ENCODE peak calls at places on chromosomes 11 and 22, in four cellular contexts. One of them, this sample, is unnamed.

GRCh38 chr11:11691296-11692141 is 69.7 kb upstream of the GALNT18 start:
- DNase-seq in bronchial epithelial cell: no peak
- DNase-seq in GM18507: no peak
- DNase-seq in T47D: no peak
- DNase-seq in this sample: no peak

GRCh38 chr11:121138259-121138658 is 37.2 kb downstream of the TECTA start:
- DNase-seq in bronchial epithelial cell: no peak
- DNase-seq in GM18507: no peak
- DNase-seq in T47D: no peak
- DNase-seq in this sample: no peak

GRCh38 chr11:103877221-103877620 is 159.2 kb upstream of the DDI1 start:
- DNase-seq in bronchial epithelial cell: no peak
- DNase-seq in GM18507: no peak
- DNase-seq in T47D: no peak
- DNase-seq in this sample: no peak

GRCh38 chr11:125346565-125347260 is 149.4 kb downstream of the FEZ1 start:
- DNase-seq in bronchial epithelial cell: no peak
- DNase-seq in GM18507: no peak
- DNase-seq in T47D: no peak
- DNase-seq in this sample: no peak

GRCh38 chr11:46119352-46120216 is 1.7 kb downstream of the PHF21A start:
- DNase-seq in bronchial epithelial cell: peak
- DNase-seq in GM18507: no peak
- DNase-seq in T47D: peak
- DNase-seq in this sample: no peak

GRCh38 chr11:11916981-11917399 is 75.2 kb downstream of the USP47 start:
- DNase-seq in bronchial epithelial cell: peak
- DNase-seq in GM18507: no peak
- DNase-seq in T47D: no peak
- DNase-seq in this sample: no peak

GRCh38 chr11:16860632-16861031 is 122.2 kb downstream of the C11orf58 start:
- DNase-seq in bronchial epithelial cell: no peak
- DNase-seq in GM18507: no peak
- DNase-seq in T47D: peak
- DNase-seq in this sample: no peak

GRCh38 chr22:47432683-47433082 is 670.2 kb downstream of the TBC1D22A start:
- DNase-seq in bronchial epithelial cell: no peak
- DNase-seq in GM18507: no peak
- DNase-seq in T47D: no peak
- DNase-seq in this sample: no peak

GRCh38 chr22:49433717-49434611 is 393.7 kb downstream of the BRD1 start:
- DNase-seq in bronchial epithelial cell: no peak
- DNase-seq in GM18507: no peak
- DNase-seq in T47D: peak
- DNase-seq in this sample: no peak

GRCh38 chr11:87036756-87037449 is 831 bp upstream of the TMEM135 start:
- DNase-seq in bronchial epithelial cell: peak
- DNase-seq in GM18507: no peak
- DNase-seq in T47D: peak
- DNase-seq in this sample: no peak

GRCh38 chr11:10377182-10377581 is 72.3 kb downstream of the ADM start:
- DNase-seq in bronchial epithelial cell: no peak
- DNase-seq in GM18507: no peak
- DNase-seq in T47D: no peak
- DNase-seq in this sample: no peak

GRCh38 chr11:83191491-83191890 is 2.0 kb upstream of the ANKRD42 start:
- DNase-seq in bronchial epithelial cell: no peak
- DNase-seq in GM18507: no peak
- DNase-seq in T47D: no peak
- DNase-seq in this sample: no peak

GRCh38 chr11:47143322-47143721 is 33.4 kb downstream of the ARFGAP2 start:
- DNase-seq in bronchial epithelial cell: peak
- DNase-seq in GM18507: no peak
- DNase-seq in T47D: peak
- DNase-seq in this sample: no peak

GRCh38 chr11:8403310-8403709 is 139.6 kb upstream of the LMO1 start:
- DNase-seq in bronchial epithelial cell: peak
- DNase-seq in GM18507: no peak
- DNase-seq in T47D: peak
- DNase-seq in this sample: no peak

GRCh38 chr11:73854680-73855079 is 22.0 kb downstream of the COA4 start:
- DNase-seq in bronchial epithelial cell: peak
- DNase-seq in GM18507: no peak
- DNase-seq in T47D: peak
- DNase-seq in this sample: no peak

GRCh38 chr11:2951235-2952110 is 22.3 kb upstream of the PHLDA2 start:
- DNase-seq in bronchial epithelial cell: peak
- DNase-seq in GM18507: no peak
- DNase-seq in T47D: no peak
- DNase-seq in this sample: no peak

GRCh38 chr11:1931326-1931725 is 11.8 kb downstream of the TNNT3 start:
- DNase-seq in bronchial epithelial cell: peak
- DNase-seq in GM18507: no peak
- DNase-seq in T47D: no peak
- DNase-seq in this sample: no peak

GRCh38 chr11:102244681-102245409 is 72.4 kb upstream of the BIRC3 start:
- DNase-seq in bronchial epithelial cell: peak
- DNase-seq in GM18507: no peak
- DNase-seq in T47D: peak
- DNase-seq in this sample: no peak

GRCh38 chr11:112659185-112659584 is 302.0 kb upstream of the NCAM1 start:
- DNase-seq in bronchial epithelial cell: no peak
- DNase-seq in GM18507: no peak
- DNase-seq in T47D: no peak
- DNase-seq in this sample: no peak

GRCh38 chr11:83282084-83282716 is 4.0 kb downstream of the CCDC90B start:
- DNase-seq in bronchial epithelial cell: no peak
- DNase-seq in GM18507: no peak
- DNase-seq in T47D: peak
- DNase-seq in this sample: no peak

GRCh38 chr11:35605691-35606090 is 12.6 kb upstream of the FJX1 start:
- DNase-seq in bronchial epithelial cell: no peak
- DNase-seq in GM18507: no peak
- DNase-seq in T47D: no peak
- DNase-seq in this sample: no peak

GRCh38 chr22:24496234-24496633 is 1.1 kb downstream of the UPB1 start:
- DNase-seq in bronchial epithelial cell: no peak
- DNase-seq in GM18507: no peak
- DNase-seq in T47D: no peak
- DNase-seq in this sample: no peak

GRCh38 chr11:117231637-117232021 is 244 bp downstream of the PCSK7 start:
- DNase-seq in bronchial epithelial cell: no peak
- DNase-seq in GM18507: no peak
- DNase-seq in T47D: no peak
- DNase-seq in this sample: no peak

GRCh38 chr22:48955351-48956311 is 872.0 kb downstream of the BRD1 start:
- DNase-seq in bronchial epithelial cell: no peak
- DNase-seq in GM18507: no peak
- DNase-seq in T47D: no peak
- DNase-seq in this sample: no peak

GRCh38 chr11:71425851-71426250 is 22.3 kb downstream of the DHCR7 start:
- DNase-seq in bronchial epithelial cell: peak
- DNase-seq in GM18507: no peak
- DNase-seq in T47D: peak
- DNase-seq in this sample: no peak

GRCh38 chr11:813440-814096 is 3.8 kb downstream of the RPLP2 start:
- DNase-seq in bronchial epithelial cell: no peak
- DNase-seq in GM18507: no peak
- DNase-seq in T47D: no peak
- DNase-seq in this sample: no peak

GRCh38 chr22:49765951-49766350 is 61.7 kb downstream of the BRD1 start:
- DNase-seq in bronchial epithelial cell: no peak
- DNase-seq in GM18507: no peak
- DNase-seq in T47D: no peak
- DNase-seq in this sample: no peak

GRCh38 chr22:48263791-48264351 is 1501.4 kb downstream of the TBC1D22A start:
- DNase-seq in bronchial epithelial cell: no peak
- DNase-seq in GM18507: no peak
- DNase-seq in T47D: no peak
- DNase-seq in this sample: no peak

GRCh38 chr22:37145415-37146385 is 4.0 kb downstream of the IL2RB start:
- DNase-seq in bronchial epithelial cell: peak
- DNase-seq in GM18507: no peak
- DNase-seq in T47D: no peak
- DNase-seq in this sample: no peak

GRCh38 chr11:86274503-86274902 is 27.5 kb upstream of the HIKESHI start:
- DNase-seq in bronchial epithelial cell: no peak
- DNase-seq in GM18507: no peak
- DNase-seq in T47D: no peak
- DNase-seq in this sample: no peak